ENCODE peak calls at places on chromosomes 16 and 17, in four cellular contexts. One of them, this sample, is unnamed.
A peak's percentile ranks its signal among the peaks of the same experiment; 100 is the strongest.

GRCh38 chr17:77842906-77843249 is 115.6 kb upstream of the TNRC6C start:
- DNase-seq in activated naive CD8-positive, alpha-beta T cell treated with anti-CD3 and anti-CD28 coated beads for 36 hours: no peak
- DNase-seq in hippocampal formation: no peak
- DNase-seq in endodermal cell: no peak
- DNase-seq in this sample: no peak

GRCh38 chr17:28145348-28145747 is 102.9 kb downstream of the NLK start:
- DNase-seq in hippocampal formation: no peak
- DNase-seq in activated naive CD8-positive, alpha-beta T cell treated with anti-CD3 and anti-CD28 coated beads for 36 hours: no peak
- DNase-seq in endodermal cell: no peak
- DNase-seq in this sample: no peak

GRCh38 chr16:88963583-88963982 is 13.4 kb downstream of the CBFA2T3 start:
- DNase-seq in hippocampal formation: no peak
- DNase-seq in endodermal cell: no peak
- DNase-seq in activated naive CD8-positive, alpha-beta T cell treated with anti-CD3 and anti-CD28 coated beads for 36 hours: no peak
- DNase-seq in this sample: no peak

GRCh38 chr17:65656390-65657250 is 95.2 kb upstream of the AXIN2 start:
- DNase-seq in endodermal cell: no peak
- DNase-seq in activated naive CD8-positive, alpha-beta T cell treated with anti-CD3 and anti-CD28 coated beads for 36 hours: peak; percentile 35
- DNase-seq in hippocampal formation: no peak
- DNase-seq in this sample: no peak

GRCh38 chr17:50033316-50033715 is 22.6 kb upstream of the ITGA3 start:
- DNase-seq in endodermal cell: peak; percentile 18
- DNase-seq in hippocampal formation: no peak
- DNase-seq in activated naive CD8-positive, alpha-beta T cell treated with anti-CD3 and anti-CD28 coated beads for 36 hours: no peak
- DNase-seq in this sample: no peak

GRCh38 chr16:28824548-28824973 is 1.8 kb downstream of the ATXN2L start:
- DNase-seq in hippocampal formation: no peak
- DNase-seq in activated naive CD8-positive, alpha-beta T cell treated with anti-CD3 and anti-CD28 coated beads for 36 hours: no peak
- DNase-seq in endodermal cell: no peak
- DNase-seq in this sample: no peak

GRCh38 chr17:42408076-42408475 is 15.0 kb downstream of the CAVIN1 start:
- DNase-seq in activated naive CD8-positive, alpha-beta T cell treated with anti-CD3 and anti-CD28 coated beads for 36 hours: no peak
- DNase-seq in hippocampal formation: peak; percentile 88
- DNase-seq in endodermal cell: peak; percentile 78
- DNase-seq in this sample: no peak

GRCh38 chr17:40218740-40219072 is 398 bp upstream of the WIPF2 start:
- DNase-seq in endodermal cell: peak; percentile 94
- DNase-seq in hippocampal formation: peak; percentile 75
- DNase-seq in activated naive CD8-positive, alpha-beta T cell treated with anti-CD3 and anti-CD28 coated beads for 36 hours: peak; percentile 79
- DNase-seq in this sample: no peak

GRCh38 chr17:78046923-78047322 is 81.6 kb downstream of the TMC6 start:
- DNase-seq in hippocampal formation: no peak
- DNase-seq in endodermal cell: no peak
- DNase-seq in activated naive CD8-positive, alpha-beta T cell treated with anti-CD3 and anti-CD28 coated beads for 36 hours: no peak
- DNase-seq in this sample: no peak

GRCh38 chr17:38315497-38315896 is 18.5 kb downstream of the MRPL45 start:
- DNase-seq in hippocampal formation: no peak
- DNase-seq in endodermal cell: no peak
- DNase-seq in activated naive CD8-positive, alpha-beta T cell treated with anti-CD3 and anti-CD28 coated beads for 36 hours: no peak
- DNase-seq in this sample: no peak

GRCh38 chr16:56931253-56931768 is 631 bp upstream of the HERPUD1 start:
- DNase-seq in hippocampal formation: no peak
- DNase-seq in activated naive CD8-positive, alpha-beta T cell treated with anti-CD3 and anti-CD28 coated beads for 36 hours: no peak
- DNase-seq in endodermal cell: no peak
- DNase-seq in this sample: no peak

GRCh38 chr16:66948034-66948821 is 12.8 kb upstream of the CES3 start:
- DNase-seq in hippocampal formation: no peak
- DNase-seq in endodermal cell: peak; percentile 63
- DNase-seq in activated naive CD8-positive, alpha-beta T cell treated with anti-CD3 and anti-CD28 coated beads for 36 hours: no peak
- DNase-seq in this sample: no peak

GRCh38 chr17:75683467-75684041 is 16.4 kb downstream of the SAP30BP start:
- DNase-seq in activated naive CD8-positive, alpha-beta T cell treated with anti-CD3 and anti-CD28 coated beads for 36 hours: no peak
- DNase-seq in endodermal cell: no peak
- DNase-seq in hippocampal formation: no peak
- DNase-seq in this sample: no peak

GRCh38 chr17:40443988-40444899 is 994 bp downstream of the IGFBP4 start:
- DNase-seq in endodermal cell: peak; percentile 76
- DNase-seq in activated naive CD8-positive, alpha-beta T cell treated with anti-CD3 and anti-CD28 coated beads for 36 hours: no peak
- DNase-seq in hippocampal formation: no peak
- DNase-seq in this sample: no peak

GRCh38 chr16:2150418-2151187 is 2.2 kb downstream of the RAB26 start:
- DNase-seq in activated naive CD8-positive, alpha-beta T cell treated with anti-CD3 and anti-CD28 coated beads for 36 hours: peak; percentile 18
- DNase-seq in endodermal cell: peak; percentile 90
- DNase-seq in hippocampal formation: no peak
- DNase-seq in this sample: no peak

GRCh38 chr16:11410382-11411058 is 65.3 kb downstream of the RMI2 start:
- DNase-seq in activated naive CD8-positive, alpha-beta T cell treated with anti-CD3 and anti-CD28 coated beads for 36 hours: no peak
- DNase-seq in hippocampal formation: no peak
- DNase-seq in endodermal cell: no peak
- DNase-seq in this sample: no peak

GRCh38 chr16:48125888-48126287 is 29.9 kb downstream of the ABCC12 start:
- DNase-seq in hippocampal formation: no peak
- DNase-seq in endodermal cell: no peak
- DNase-seq in activated naive CD8-positive, alpha-beta T cell treated with anti-CD3 and anti-CD28 coated beads for 36 hours: no peak
- DNase-seq in this sample: no peak

GRCh38 chr17:13874134-13874533 is 195.2 kb upstream of the COX10 start:
- DNase-seq in endodermal cell: no peak
- DNase-seq in hippocampal formation: no peak
- DNase-seq in activated naive CD8-positive, alpha-beta T cell treated with anti-CD3 and anti-CD28 coated beads for 36 hours: no peak
- DNase-seq in this sample: no peak

GRCh38 chr17:14717849-14718248 is 417.0 kb downstream of the HS3ST3B1 start:
- DNase-seq in hippocampal formation: no peak
- DNase-seq in endodermal cell: no peak
- DNase-seq in activated naive CD8-positive, alpha-beta T cell treated with anti-CD3 and anti-CD28 coated beads for 36 hours: no peak
- DNase-seq in this sample: no peak

GRCh38 chr17:46159686-46160085 is 33.5 kb downstream of the KANSL1 start:
- DNase-seq in hippocampal formation: no peak
- DNase-seq in activated naive CD8-positive, alpha-beta T cell treated with anti-CD3 and anti-CD28 coated beads for 36 hours: no peak
- DNase-seq in endodermal cell: no peak
- DNase-seq in this sample: no peak

GRCh38 chr17:79811036-79811887 is 14.4 kb upstream of the CBX8 start:
- DNase-seq in hippocampal formation: no peak
- DNase-seq in endodermal cell: peak; percentile 85
- DNase-seq in activated naive CD8-positive, alpha-beta T cell treated with anti-CD3 and anti-CD28 coated beads for 36 hours: no peak
- DNase-seq in this sample: no peak

GRCh38 chr17:15036238-15036637 is 228.9 kb downstream of the PMP22 start:
- DNase-seq in endodermal cell: peak; percentile 57
- DNase-seq in activated naive CD8-positive, alpha-beta T cell treated with anti-CD3 and anti-CD28 coated beads for 36 hours: no peak
- DNase-seq in hippocampal formation: no peak
- DNase-seq in this sample: no peak

GRCh38 chr16:24178496-24178895 is 77.6 kb upstream of the CACNG3 start:
- DNase-seq in endodermal cell: peak; percentile 87
- DNase-seq in hippocampal formation: no peak
- DNase-seq in activated naive CD8-positive, alpha-beta T cell treated with anti-CD3 and anti-CD28 coated beads for 36 hours: no peak
- DNase-seq in this sample: no peak

GRCh38 chr16:58044266-58045019 is 18.9 kb downstream of the MMP15 start:
- DNase-seq in endodermal cell: peak; percentile 34
- DNase-seq in activated naive CD8-positive, alpha-beta T cell treated with anti-CD3 and anti-CD28 coated beads for 36 hours: no peak
- DNase-seq in hippocampal formation: no peak
- DNase-seq in this sample: no peak

GRCh38 chr17:42179911-42180410 is 981 bp downstream of the KCNH4 start:
- DNase-seq in endodermal cell: peak; percentile 96
- DNase-seq in hippocampal formation: no peak
- DNase-seq in activated naive CD8-positive, alpha-beta T cell treated with anti-CD3 and anti-CD28 coated beads for 36 hours: peak; percentile 43
- DNase-seq in this sample: no peak

GRCh38 chr17:42272576-42272975 is 3.6 kb downstream of the STAT5B start:
- DNase-seq in activated naive CD8-positive, alpha-beta T cell treated with anti-CD3 and anti-CD28 coated beads for 36 hours: no peak
- DNase-seq in hippocampal formation: no peak
- DNase-seq in endodermal cell: no peak
- DNase-seq in this sample: no peak

GRCh38 chr17:42153919-42154491 is 784 bp downstream of the RAB5C start:
- DNase-seq in activated naive CD8-positive, alpha-beta T cell treated with anti-CD3 and anti-CD28 coated beads for 36 hours: no peak
- DNase-seq in hippocampal formation: no peak
- DNase-seq in endodermal cell: no peak
- DNase-seq in this sample: no peak

GRCh38 chr17:81701288-81702071 is 1.7 kb upstream of the MRPL12 start:
- DNase-seq in hippocampal formation: no peak
- DNase-seq in endodermal cell: no peak
- DNase-seq in activated naive CD8-positive, alpha-beta T cell treated with anti-CD3 and anti-CD28 coated beads for 36 hours: no peak
- DNase-seq in this sample: no peak

This sample was measured in cortex of kidney.